ENCODE peak calls at places on chromosomes 3 and 15, in six cellular contexts. P, N, C, Q, Y and H are unnamed samples.

GRCh38 chr3:50714953-50715352 is 40.2 kb downstream of the DOCK3 start:
- DNase-seq in N (no peak), C (no peak), Y (no peak), Q (no peak), P (no peak), H (no peak)

GRCh38 chr3:30426319-30426993 is 179.9 kb upstream of the TGFBR2 start:
- DNase-seq in C (no peak), N (no peak), Q (no peak), Y (peak; percentile 71), P (no peak), H (no peak)

GRCh38 chr3:28841436-28841835 is 439.4 kb upstream of the RBMS3 start:
- DNase-seq in Y (no peak), C (no peak), P (no peak), Q (no peak), N (no peak), H (no peak)

GRCh38 chr3:42446111-42447050 is 36.0 kb upstream of the LYZL4 start:
- DNase-seq in Q (no peak), C (no peak), Y (no peak), N (no peak), P (no peak), H (no peak)

GRCh38 chr3:104132566-104132997 is 1234.1 kb upstream of the ALCAM start:
- DNase-seq in P (no peak), N (no peak), Y (peak; percentile 18), Q (no peak), C (no peak), H (peak; percentile 0)

GRCh38 chr15:36925671-36926421 is 174.5 kb downstream of the MEIS2 start:
- DNase-seq in N (no peak), P (no peak), Q (no peak), C (no peak), Y (no peak), H (no peak)

GRCh38 chr3:48898383-48899234 is at the start of gene SLC25A20:
- DNase-seq in Y (peak; percentile 61), C (peak; percentile 78), N (peak; percentile 83), P (peak; percentile 66), Q (peak; percentile 88), H (peak; percentile 90)

GRCh38 chr3:38725726-38726410 is 76.4 kb upstream of the SCN5A start:
- DNase-seq in N (no peak), Y (peak; percentile 36), C (no peak), P (no peak), Q (no peak), H (peak; percentile 53)

GRCh38 chr3:52286777-52287110 is 884 bp upstream of the GLYCTK start:
- DNase-seq in N (no peak), P (no peak), Y (no peak), C (no peak), Q (no peak), H (no peak)

GRCh38 chr15:40069178-40070165 is 30.5 kb upstream of the SRP14 start:
- DNase-seq in N (no peak), C (peak; percentile 87), Q (no peak), Y (no peak), P (no peak), H (peak; percentile 70)

GRCh38 chr3:148757238-148757930 is 59.7 kb downstream of the AGTR1 start:
- DNase-seq in C (no peak), Q (no peak), N (no peak), Y (peak; percentile 77), P (no peak), H (peak; percentile 8)